ENCODE peak calls at places on chromosome 1, in four cellular contexts. H is fibroblast of lung, W is left lung, A is Panc1. I is an unnamed sample. For H3K4me1, the result is how much of the 10 kb centered on the place peaks cover.

GRCh38 chr1:96365076-96365475 is 356.5 kb upstream of the PTBP2 start:
- DNase-seq in W (no peak), A (no peak), H (peak), I (no peak)

GRCh38 chr1:186183219-186183618 is 191.8 kb downstream of the TPR start:
- DNase-seq in W (no peak), A (no peak), H (peak), I (no peak)

GRCh38 chr1:149962039-149962647 is 25.5 kb upstream of the MTMR11 start:
- DNase-seq in W (peak), A (peak), H (peak), I (no peak)

GRCh38 chr1:45470306-45470798 is 20.6 kb downstream of the TESK2 start:
- DNase-seq in W (no peak), A (no peak), H (no peak), I (no peak)

GRCh38 chr1:959730-960039 is 629 bp upstream of the NOC2L start:
- DNase-seq in A (no peak), W (no peak), H (no peak), I (no peak)

GRCh38 chr1:153647375-153647714 is 11.2 kb upstream of the SNAPIN start:
- DNase-seq in A (no peak), W (no peak), H (no peak), I (no peak)

GRCh38 chr1:15722836-15723542 is 13.1 kb upstream of the SLC25A34 start:
- DNase-seq in H (no peak), A (no peak), W (no peak), I (no peak)

GRCh38 chr1:16155537-16156410 is at the start of gene EPHA2:
- DNase-seq in W (peak), H (peak), A (no peak), I (peak)

GRCh38 chr1:47616036-47616435 is 178.2 kb downstream of the FOXD2 start:
- DNase-seq in W (no peak), H (no peak), A (no peak), I (no peak)

GRCh38 chr1:236802264-236802663 is 7.2 kb downstream of the MTR start:
- DNase-seq in H (no peak), W (no peak), A (no peak), I (no peak)

GRCh38 chr1:178371236-178371635 is 125.5 kb downstream of the CLEC20A start:
- DNase-seq in A (no peak), H (peak), W (no peak), I (no peak)

GRCh38 chr1:153420306-153420705 is 4.0 kb downstream of the S100A7A start:
- DNase-seq in A (no peak), H (no peak), W (no peak), I (no peak)

GRCh38 chr1:217078010-217078704 is 354.9 kb upstream of the ESRRG start:
- DNase-seq in A (no peak), H (peak), W (no peak), I (no peak)

GRCh38 chr1:60088620-60089155 is 15.1 kb upstream of the C1orf87 start:
- DNase-seq in A (no peak), W (no peak), H (no peak), I (no peak)

GRCh38 chr1:95793893-95794292 is 559.9 kb downstream of the RWDD3 start:
- DNase-seq in A (no peak), W (no peak), H (no peak), I (no peak)

GRCh38 chr1:213987422-213987875 is 324 bp upstream of the PROX1 start:
- DNase-seq in H (no peak), A (no peak), W (no peak), I (no peak)

GRCh38 chr1:97538113-97538512 is 382.7 kb downstream of the DPYD start:
- DNase-seq in A (no peak), W (no peak), H (no peak), I (no peak)

GRCh38 chr1:160748182-160748876 is 9.3 kb downstream of the SLAMF7 start:
- DNase-seq in A (no peak), H (peak), W (no peak), I (no peak)

GRCh38 chr1:157469715-157470114 is 82.6 kb downstream of the FCRL5 start:
- DNase-seq in H (no peak), A (no peak), W (no peak), I (no peak)

GRCh38 chr1:236181059-236181458 is 38.7 kb downstream of the GPR137B start:
- DNase-seq in H (peak), A (peak), W (no peak), I (no peak)

GRCh38 chr1:42290130-42290529 is 44.9 kb downstream of the FOXJ3 start:
- DNase-seq in W (no peak), A (no peak), H (peak), I (no peak)

GRCh38 chr1:116878804-116879477 is 30.8 kb upstream of the PTGFRN start:
- DNase-seq in A (no peak), W (no peak), H (peak), I (peak)

GRCh38 chr1:100322436-100323211 is 29.7 kb upstream of the CDC14A start:
- DNase-seq in A (no peak), W (no peak), H (no peak), I (no peak)

GRCh38 chr1:60280256-60280655 is 206.7 kb upstream of the C1orf87 start:
- DNase-seq in A (no peak), H (peak), W (no peak), I (no peak)

GRCh38 chr1:28087614-28088167 is 719 bp downstream of the EYA3 start:
- DNase-seq in H (no peak), W (no peak), A (no peak), I (no peak)

GRCh38 chr1:198443374-198444233 is 96.9 kb downstream of the ATP6V1G3 start:
- DNase-seq in W (no peak), A (peak), H (peak), I (no peak)

GRCh38 chr1:181918893-181919728 is 142.4 kb downstream of the ZNF648 start:
- DNase-seq in W (no peak), A (no peak), H (no peak), I (no peak)

GRCh38 chr1:226838456-226838855 is 32.0 kb upstream of the PSEN2 start:
- DNase-seq in W (no peak), A (no peak), H (no peak), I (no peak)

GRCh38 chr1:181117648-181118449 is 29.3 kb downstream of the IER5 start:
- DNase-seq in W (peak), A (no peak), H (no peak), I (no peak)

GRCh38 chr1:19622204-19622603 is 21.9 kb upstream of the NBL1 start:
- DNase-seq in H (peak), A (no peak), W (no peak), I (no peak)

GRCh38 chr1:32503153-32503552 is 36.1 kb upstream of the ZBTB8A start:
- DNase-seq in W (no peak), H (no peak), A (no peak), I (no peak)

GRCh38 chr1:32507021-32507420 is 32.2 kb upstream of the ZBTB8A start:
- DNase-seq in H (no peak), W (no peak), A (no peak), I (no peak)

GRCh38 chr1:32498751-32499150 is 33.9 kb downstream of the ZBTB8B start:
- DNase-seq in A (no peak), W (no peak), H (no peak), I (no peak)

GRCh38 chr1:32500387-32501209 is 35.7 kb downstream of the ZBTB8B start:
- DNase-seq in W (peak), A (no peak), H (peak), I (peak)

GRCh38 chr1:32501865-32502264 is 37.0 kb downstream of the ZBTB8B start:
- DNase-seq in W (no peak), A (no peak), H (no peak), I (peak)
- H3K27ac ChIP-seq in W (peak), A (no peak), H (no peak), I (peak)

DNA sequence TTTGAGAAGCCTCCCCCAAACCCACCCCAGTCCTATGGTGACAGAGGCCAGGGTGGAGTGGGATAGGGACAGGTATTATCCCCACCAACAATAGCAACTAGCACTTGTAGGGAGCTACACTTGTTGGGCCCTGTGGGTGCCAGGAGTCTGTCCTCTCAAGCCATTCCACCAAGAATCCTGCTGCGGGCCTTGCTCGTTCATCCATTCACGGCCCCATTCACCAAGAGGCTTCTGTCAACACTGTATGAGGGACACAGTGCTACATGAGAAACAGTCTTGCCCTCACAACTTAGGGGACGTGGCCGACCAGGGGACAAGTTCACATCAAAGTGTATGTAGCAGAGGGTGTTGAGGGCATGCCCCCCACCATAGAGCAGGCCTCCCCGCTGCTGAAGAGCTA is 18.9 kb downstream of the SHISA4 start:
- DNase-seq in W (no peak), A (no peak), H (no peak), I (no peak)
- H3K4me1 ChIP-seq in W (under half), A (under half), H (under half), I (under half)

DNA sequence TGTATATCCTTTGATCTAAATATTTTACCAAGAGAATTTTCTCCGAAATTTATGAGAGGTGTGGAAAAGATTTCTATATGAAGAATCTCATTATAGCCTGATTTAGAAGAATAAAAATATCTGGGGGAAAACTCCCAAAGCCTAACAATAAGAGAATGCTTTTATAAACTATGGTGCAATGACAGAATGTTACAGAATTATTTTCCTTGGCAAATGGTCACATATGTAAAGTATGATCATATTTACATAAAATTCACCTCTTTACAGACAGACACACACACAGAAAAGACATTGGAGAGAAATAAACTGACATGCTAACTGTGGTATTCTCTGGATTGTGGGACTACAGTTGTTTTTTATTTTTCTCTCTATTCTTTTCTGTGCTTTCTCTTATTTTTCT is 226.3 kb upstream of the USP24 start:
- DNase-seq in W (no peak), H (peak), A (no peak), I (no peak)
- H3K4me3 ChIP-seq in W (no peak), H (no peak), A (no peak), I (no peak)

GRCh38 chr1:107767156-107767582 is 197.8 kb downstream of the VAV3 start:
- DNase-seq in W (no peak), H (no peak), A (no peak), I (no peak)
- H3K27ac ChIP-seq in W (no peak), H (no peak), A (no peak), I (peak)